ENCODE peak calls at places on chromosomes 16 and 17, in five cellular contexts. E is cardiac fibroblast, C is Peyer's patch, T is OCI-LY7, W is endodermal cell. F is an unnamed sample.

GRCh38 chr17:79053251-79053925 is 21.2 kb upstream of the ENGASE start:
- DNase-seq in W (no peak), T (no peak), E (peak), C (no peak), F (peak)

GRCh38 chr17:55444471-55445441 is 23.1 kb upstream of the MMD start:
- DNase-seq in W (no peak), T (no peak), C (no peak), E (peak), F (no peak)

GRCh38 chr17:69223809-69224208 is 4.8 kb downstream of the ABCA10 start:
- DNase-seq in E (peak), C (no peak), W (no peak), T (peak), F (no peak)

GRCh38 chr16:56298948-56299602 is 107.8 kb downstream of the GNAO1 start:
- DNase-seq in W (no peak), T (no peak), E (no peak), C (no peak), F (no peak)

GRCh38 chr16:19831678-19832077 is 53.0 kb downstream of the GPRC5B start:
- DNase-seq in E (peak), W (no peak), C (no peak), T (no peak), F (peak)

GRCh38 chr17:59361386-59361785 is 29.9 kb downstream of the YPEL2 start:
- DNase-seq in E (peak), C (no peak), T (no peak), W (no peak), F (peak)

GRCh38 chr17:54694287-54694887 is 206.3 kb upstream of the TOM1L1 start:
- DNase-seq in C (no peak), E (no peak), W (no peak), T (no peak), F (no peak)

GRCh38 chr16:89031715-89032659 is 55.0 kb upstream of the CBFA2T3 start:
- DNase-seq in T (peak), E (no peak), W (no peak), C (peak), F (no peak)

GRCh38 chr17:66966529-66967418 is 2.3 kb downstream of the CACNG4 start:
- DNase-seq in C (no peak), W (no peak), E (no peak), T (no peak), F (no peak)

GRCh38 chr16:10658943-10659342 is 35.8 kb downstream of the TEKT5 start:
- DNase-seq in C (no peak), E (no peak), W (no peak), T (no peak), F (no peak)

GRCh38 chr17:31492880-31493655 is 101.6 kb downstream of the RAB11FIP4 start:
- DNase-seq in W (no peak), T (no peak), E (no peak), C (peak), F (no peak)

GRCh38 chr17:50948711-50949110 is 82.6 kb upstream of the TOB1 start:
- DNase-seq in T (no peak), W (no peak), C (peak), E (no peak), F (no peak)

GRCh38 chr16:1659071-1659470 is 19.0 kb upstream of the JPT2 start:
- DNase-seq in E (no peak), C (no peak), W (no peak), T (no peak), F (no peak)

GRCh38 chr16:57592591-57593003 is 35.8 kb upstream of the ADGRG1 start:
- DNase-seq in T (no peak), W (no peak), C (peak), E (no peak), F (no peak)

GRCh38 chr17:55430531-55431228 is 9.0 kb upstream of the MMD start:
- DNase-seq in E (no peak), W (no peak), T (peak), C (no peak), F (peak)

GRCh38 chr17:80751070-80751459 is 206.4 kb downstream of the RPTOR start:
- DNase-seq in C (no peak), W (no peak), E (no peak), T (no peak), F (no peak)

GRCh38 chr16:53945996-53946395 is 242.0 kb downstream of the FTO start:
- DNase-seq in T (peak), E (peak), C (no peak), W (no peak), F (peak)

GRCh38 chr17:73156887-73157870 is 7.6 kb upstream of the SSTR2 start:
- DNase-seq in W (peak), T (no peak), E (no peak), C (no peak), F (no peak)

GRCh38 chr17:77425791-77426641 is 285.2 kb downstream of the SEC14L1 start:
- DNase-seq in E (peak), C (no peak), T (no peak), W (peak), F (peak)

GRCh38 chr16:81548901-81549546 is 104.4 kb downstream of the CMIP start:
- DNase-seq in E (no peak), T (no peak), W (no peak), C (no peak), F (no peak)

GRCh38 chr16:56424404-56424765 is 960 bp downstream of the AMFR start:
- DNase-seq in E (no peak), C (no peak), W (no peak), T (no peak), F (no peak)

GRCh38 chr17:74012465-74012864 is 191.0 kb upstream of the RPL38 start:
- DNase-seq in T (no peak), E (no peak), W (no peak), C (no peak), F (no peak)

GRCh38 chr16:15807603-15808009 is 49.2 kb downstream of the MYH11 start:
- DNase-seq in T (no peak), E (peak), C (no peak), W (peak), F (no peak)

GRCh38 chr17:48701864-48702532 is 20.3 kb downstream of the PRAC1 start:
- DNase-seq in T (no peak), C (no peak), W (peak), E (no peak), F (no peak)

GRCh38 chr17:30344283-30345088 is 10.6 kb upstream of the TMIGD1 start:
- DNase-seq in T (no peak), W (no peak), E (peak), C (no peak), F (peak)

GRCh38 chr16:81181013-81181720 is 57.3 kb upstream of the BCO1 start:
- DNase-seq in W (peak), C (peak), E (peak), T (no peak), F (peak)

GRCh38 chr17:57211543-57211942 is 44.8 kb upstream of the MSI2 start:
- DNase-seq in E (peak), T (no peak), W (no peak), C (no peak), F (peak)

GRCh38 chr17:17690156-17690737 is 9.0 kb downstream of the RAI1 start:
- DNase-seq in W (no peak), C (no peak), E (no peak), T (no peak), F (no peak)

GRCh38 chr17:80213651-80213975 is 6.5 kb downstream of the SGSH start:
- DNase-seq in T (no peak), W (no peak), E (no peak), C (no peak), F (no peak)

GRCh38 chr16:4494746-4495490 is 18.7 kb downstream of the HMOX2 start:
- DNase-seq in W (no peak), T (no peak), C (no peak), E (peak), F (peak)

GRCh38 chr16:79713609-79714309 is 113.2 kb upstream of the MAF start:
- DNase-seq in W (no peak), T (no peak), C (no peak), E (no peak), F (no peak)

GRCh38 chr17:68771867-68772515 is 170.8 kb upstream of the FAM20A start:
- DNase-seq in W (no peak), E (peak), C (no peak), T (peak), F (peak)

GRCh38 chr16:27698266-27698665 is 148.3 kb downstream of the KATNIP start:
- DNase-seq in T (no peak), C (no peak), W (peak), E (no peak), F (no peak)

DNA sequence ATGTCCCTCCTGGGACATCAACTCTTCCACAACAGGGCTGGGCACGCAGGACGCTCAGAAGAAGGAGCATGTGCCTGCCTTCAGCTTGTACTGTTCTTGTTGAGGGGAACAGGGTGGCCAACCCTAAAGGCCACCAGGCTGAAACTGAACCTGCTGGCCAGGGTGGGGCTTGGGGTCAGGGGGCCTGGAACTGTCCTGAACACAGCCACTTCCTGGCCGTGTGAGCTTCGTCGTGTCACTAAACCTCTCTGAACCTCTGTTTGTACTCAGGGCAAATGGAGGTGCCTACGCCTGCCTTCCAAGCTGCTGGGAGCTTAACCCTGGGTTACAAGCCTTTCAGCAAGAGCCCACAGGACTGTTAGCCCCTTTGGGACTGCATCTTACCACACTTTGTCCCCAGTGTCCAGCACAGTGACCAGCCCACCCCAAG is 6.7 kb downstream of the ARHGAP27 start:
- DNase-seq in C (no peak), W (no peak), T (no peak), E (no peak), F (no peak)
- TF ChIP-seq CTCF in C (no peak), W (no peak), T (no peak), E (no peak), F (no peak)

DNA sequence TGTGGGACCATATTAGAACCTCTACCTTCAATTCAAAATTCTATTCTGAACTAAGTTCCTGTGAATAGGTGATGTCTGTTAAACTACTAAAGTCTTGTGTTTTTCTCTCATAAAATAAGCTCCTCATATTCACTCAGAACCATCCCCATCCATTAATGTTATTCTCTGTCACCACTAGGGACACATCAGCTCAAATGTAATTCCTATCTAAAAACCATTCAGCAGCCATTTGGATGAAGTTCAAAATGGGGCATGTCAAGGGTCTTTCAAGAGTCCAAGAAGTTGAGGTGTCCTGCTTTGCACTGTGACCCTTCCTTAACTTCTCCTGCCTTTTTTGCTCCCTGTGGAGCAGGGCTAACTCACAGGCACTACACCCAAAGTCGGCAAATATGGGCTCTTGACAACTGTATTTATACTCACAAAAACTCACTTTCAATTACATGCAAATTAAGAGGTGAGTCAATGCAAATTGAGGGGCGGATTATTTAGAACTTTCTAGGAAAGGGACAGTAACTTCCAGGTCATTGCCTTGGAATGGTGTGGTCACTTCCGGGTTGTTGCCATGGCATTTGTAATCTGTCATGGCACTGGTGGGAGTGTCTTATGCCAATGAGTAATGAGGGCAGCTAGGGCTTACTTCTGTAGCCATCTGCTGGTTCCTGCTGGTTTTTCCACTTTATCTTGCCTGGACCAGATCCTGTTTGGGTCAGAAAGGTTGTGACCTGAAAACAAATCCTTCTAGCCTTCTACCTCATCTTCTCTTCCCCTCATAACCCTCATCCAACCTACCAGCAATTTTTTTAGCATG is 128.2 kb upstream of the COX10 start:
- DNase-seq in W (peak), E (peak), T (no peak), C (no peak), F (peak)
- TF ChIP-seq CTCF in W (peak), E (no peak), T (peak), C (no peak), F (peak)

GRCh38 chr16:67672739-67673662 is 6.4 kb downstream of the C16orf86 start:
- DNase-seq in W (peak), C (peak), T (peak), E (peak), F (peak)
- TF ChIP-seq CTCF in W (peak), C (peak), T (peak), E (peak), F (peak)

DNA sequence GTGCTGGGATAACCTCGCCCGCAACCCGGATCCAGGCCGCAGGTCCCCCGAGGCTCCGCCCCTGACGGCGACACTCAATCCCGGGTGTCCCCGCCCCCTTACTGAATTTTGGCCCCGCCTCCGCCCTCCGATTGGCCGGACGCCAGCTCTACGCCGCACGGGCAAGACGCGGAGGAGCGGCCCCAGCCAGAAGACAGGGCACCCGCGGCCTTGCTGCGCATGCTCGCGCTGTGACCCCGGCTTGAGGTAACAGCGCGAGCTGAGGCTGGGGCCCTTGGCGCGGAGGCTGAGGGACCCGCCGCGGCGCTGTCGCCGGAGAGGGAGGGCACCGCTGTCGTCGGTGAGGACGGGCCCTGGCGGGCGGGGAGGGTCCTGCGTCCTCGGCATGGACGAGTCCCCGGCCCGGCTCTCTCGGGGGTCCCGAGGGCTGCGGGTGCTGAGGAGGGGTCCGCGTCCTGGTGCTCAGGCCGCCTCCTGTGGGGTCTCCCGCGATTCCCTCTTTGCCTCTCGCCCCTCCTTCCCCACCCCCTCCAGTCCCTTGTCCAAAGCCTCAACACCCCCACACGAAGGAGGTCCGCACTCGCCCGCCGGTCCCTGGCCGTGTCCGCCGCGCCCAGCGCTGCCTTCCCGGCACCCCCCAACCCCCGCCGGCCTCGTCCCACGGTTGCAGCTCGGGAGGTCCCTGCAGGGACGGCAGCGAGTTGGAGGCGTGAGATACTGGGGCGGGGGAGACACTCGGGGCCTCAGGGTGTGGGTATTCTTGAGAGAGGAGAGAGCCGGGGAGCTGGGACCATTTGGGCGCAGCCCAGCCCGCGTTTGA is at the start of gene FLYWCH2:
- DNase-seq in E (peak), C (peak), T (peak), W (peak), F (peak)
- TF ChIP-seq CTCF in E (no peak), C (no peak), T (no peak), W (peak), F (no peak)

GRCh38 chr17:27413295-27413694 is 43.0 kb upstream of the KSR1 start:
- DNase-seq in C (no peak), W (no peak), E (no peak), T (no peak), F (no peak)

GRCh38 chr17:27408891-27409290 is 47.4 kb upstream of the KSR1 start:
- DNase-seq in T (no peak), E (peak), C (no peak), W (no peak), F (no peak)

GRCh38 chr17:27403480-27404005 is 52.7 kb upstream of the KSR1 start:
- DNase-seq in T (no peak), C (no peak), W (no peak), E (no peak), F (no peak)

GRCh38 chr17:27402943-27403342 is 53.3 kb upstream of the KSR1 start:
- DNase-seq in W (no peak), T (no peak), C (no peak), E (no peak), F (no peak)

DNA sequence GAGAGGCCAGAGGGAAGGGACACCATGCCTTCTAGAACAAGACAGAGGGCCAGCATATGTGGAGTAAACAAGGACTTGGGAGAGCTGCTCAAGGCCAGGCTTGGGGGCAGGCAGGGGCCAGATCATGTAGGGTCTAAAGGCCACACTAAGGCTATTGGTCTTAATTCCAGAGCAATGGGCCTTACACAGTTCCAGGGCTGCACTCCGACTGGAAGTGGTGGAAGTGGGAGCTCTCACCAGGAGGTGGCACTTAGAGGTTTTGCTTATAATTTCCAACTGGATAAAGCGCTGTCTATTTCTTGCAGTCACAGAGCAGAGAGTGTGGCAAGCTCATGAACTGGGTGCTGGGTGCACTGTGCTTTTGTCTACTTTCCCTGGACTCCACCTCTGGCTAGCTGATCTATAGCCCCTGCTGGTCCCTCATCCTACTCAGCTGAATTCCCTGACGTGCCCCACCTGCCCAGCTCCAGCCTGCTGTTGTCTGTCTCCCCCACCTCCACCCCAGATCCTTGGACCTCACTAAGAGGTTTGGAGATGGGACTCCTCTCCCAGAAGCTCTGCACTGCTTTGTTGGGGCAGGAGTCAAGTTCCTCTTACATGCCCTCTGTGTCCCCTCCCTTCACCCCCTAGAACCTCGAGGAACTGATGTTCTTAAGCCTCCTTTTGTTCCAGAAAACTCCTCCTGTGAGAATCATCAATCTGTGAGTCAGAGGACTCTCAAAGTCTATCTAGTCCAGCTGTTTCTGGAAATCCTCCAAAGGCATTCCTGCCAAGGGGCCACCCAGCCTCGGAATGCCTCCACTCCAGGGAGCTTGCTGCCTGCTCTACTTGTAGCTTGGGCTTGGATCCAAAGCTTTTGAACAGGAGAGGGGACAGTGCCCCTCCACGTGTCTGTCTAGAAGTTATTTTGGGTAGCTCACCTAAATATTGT is 48.1 kb upstream of the KSR1 start:
- DNase-seq in W (peak), T (no peak), E (peak), C (no peak), F (peak)
- TF ChIP-seq CTCF in W (no peak), T (no peak), E (no peak), C (no peak), F (no peak)

GRCh38 chr17:38671939-38672720 is 2.6 kb downstream of the EPOP start:
- DNase-seq in T (no peak), W (no peak), C (no peak), E (no peak), F (no peak)
- TF ChIP-seq CTCF in T (no peak), W (no peak), C (no peak), E (no peak), F (no peak)

GRCh38 chr17:65554568-65555223 is 6.8 kb downstream of the AXIN2 start:
- DNase-seq in T (no peak), W (no peak), E (no peak), C (no peak), F (no peak)
- TF ChIP-seq CTCF in T (no peak), W (peak), E (peak), C (no peak), F (no peak)

F was measured in PC-3.